ENCODE peak calls at places on chromosomes 2 and 18, in five cellular contexts. K is K562, R is H1, X is HepG2, Q is GM12878. N is an unnamed sample.

GRCh38 chr2:195899226-195899625 is 169.4 kb downstream of the DNAH7 start:
- DNase-seq in K (no peak), R (no peak), X (no peak), Q (no peak), N (no peak)

GRCh38 chr2:23745068-23745725 is 181.7 kb downstream of the ATAD2B start:
- DNase-seq in K (no peak), R (no peak), X (no peak), Q (no peak), N (no peak)

GRCh38 chr2:53941749-53942148 is 29.0 kb downstream of the PSME4 start:
- DNase-seq in K (no peak), R (no peak), X (no peak), Q (no peak), N (no peak)

GRCh38 chr2:171515672-171516298 is 6.5 kb upstream of the CYBRD1 start:
- DNase-seq in K (no peak), R (no peak), X (no peak), Q (no peak), N (no peak)

GRCh38 chr2:13819896-13820295 is 812.6 kb upstream of the LRATD1 start:
- DNase-seq in K (no peak), R (no peak), X (no peak), Q (no peak), N (no peak)

GRCh38 chr2:171490577-171490976 is 31.7 kb upstream of the CYBRD1 start:
- DNase-seq in K (no peak), R (no peak), X (no peak), Q (no peak), N (no peak)

GRCh38 chr2:72993147-72993546 is 75.8 kb downstream of the EMX1 start:
- DNase-seq in K (peak; percentile 85), R (no peak), X (peak; percentile 58), Q (peak; percentile 3), N (peak; percentile 87)

GRCh38 chr18:75267643-75268184 is 57.1 kb downstream of the TSHZ1 start:
- DNase-seq in K (no peak), R (no peak), X (no peak), Q (peak; percentile 48), N (no peak)

GRCh38 chr2:85706604-85707296 is 12.6 kb downstream of the GNLY start:
- DNase-seq in K (no peak), R (no peak), X (no peak), Q (no peak), N (no peak)

GRCh38 chr18:31497711-31498449 is at the start of gene DSG2:
- DNase-seq in K (peak; percentile 92), R (peak; percentile 72), X (peak; percentile 43), Q (no peak), N (peak; percentile 90)

GRCh38 chr2:214489181-214489580 is 78.3 kb downstream of the VWC2L start:
- DNase-seq in K (no peak), R (no peak), X (no peak), Q (no peak), N (peak; percentile 9)
- TF ChIP-seq CTCF in K (no peak), R (peak; percentile 4), X (no peak), Q (no peak), N (peak; percentile 33)

GRCh38 chr2:71687412-71687811 is 234.1 kb downstream of the DYSF start:
- DNase-seq in K (no peak), R (no peak), X (no peak), Q (no peak), N (no peak)

GRCh38 chr2:71688530-71688929 is 235.2 kb downstream of the DYSF start:
- DNase-seq in K (no peak), R (no peak), X (no peak), Q (no peak), N (no peak)

GRCh38 chr2:71685073-71685848 is 231.9 kb downstream of the DYSF start:
- DNase-seq in K (no peak), R (no peak), X (no peak), Q (no peak), N (no peak)

GRCh38 chr2:71685941-71686611 is 232.7 kb downstream of the DYSF start:
- DNase-seq in K (no peak), R (no peak), X (no peak), Q (no peak), N (no peak)

DNA sequence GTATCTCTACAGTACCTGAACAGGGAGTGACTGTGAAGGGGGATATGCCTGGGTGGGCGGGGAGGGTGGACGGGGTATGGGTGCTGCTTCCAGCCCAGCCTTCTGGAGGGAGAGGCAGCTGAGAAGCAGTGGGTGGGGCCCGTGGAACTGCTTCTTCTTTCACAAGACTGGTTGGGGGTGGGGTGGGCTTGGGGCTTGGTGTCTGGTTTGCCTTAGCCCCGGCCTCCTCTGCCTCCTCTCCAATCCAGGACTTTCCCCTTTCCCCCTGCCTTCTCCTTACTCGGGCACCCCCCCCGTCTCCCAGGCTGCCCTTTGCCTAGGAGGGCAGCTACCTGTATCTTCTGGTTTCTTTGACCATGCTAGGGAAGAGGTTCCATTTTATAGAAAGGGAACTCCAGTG is 233.4 kb downstream of the DYSF start:
- DNase-seq in K (no peak), R (no peak), X (no peak), Q (no peak), N (no peak)
- H3K4me3 ChIP-seq in K (no peak overlapping the region), R (no peak overlapping the region), X (no peak overlapping the region), Q (no peak overlapping the region), N (no peak overlapping the region)

GRCh38 chr2:58981237-58981636 is 740.1 kb upstream of the FANCL start:
- DNase-seq in K (no peak), R (no peak), X (no peak), Q (no peak), N (no peak)

GRCh38 chr2:58984731-58985130 is 743.6 kb upstream of the FANCL start:
- DNase-seq in K (no peak), R (no peak), X (no peak), Q (peak; percentile 4), N (no peak)
- TF ChIP-seq CREB1 in K (no peak), R (no peak), X (no peak), Q (no peak), N (no peak)

GRCh38 chr2:96926791-96927190 is 56.9 kb upstream of the SEMA4C start:
- DNase-seq in K (no peak), R (no peak), X (no peak), Q (no peak), N (no peak)

GRCh38 chr2:96928277-96928781 is 58.1 kb downstream of the FAM178B start:
- DNase-seq in K (no peak), R (no peak), X (no peak), Q (no peak), N (no peak)

GRCh38 chr2:96929245-96929925 is 57.0 kb downstream of the FAM178B start:
- DNase-seq in K (no peak), R (no peak), X (no peak), Q (no peak), N (no peak)

GRCh38 chr2:96926236-96926635 is 56.4 kb upstream of the SEMA4C start:
- DNase-seq in K (no peak), R (no peak), X (no peak), Q (no peak), N (no peak)

GRCh38 chr2:96927420-96928171 is 57.7 kb upstream of the SEMA4C start:
- DNase-seq in K (no peak), R (no peak), X (no peak), Q (no peak), N (no peak)
- TF ChIP-seq CTCF in K (no peak), R (peak; percentile 20), X (no peak), Q (no peak), N (no peak)

N was measured in GM23338.